ENCODE peak calls at places on chromosomes 6 and 20, in five cellular contexts. One of them, this sample, is unnamed.

GRCh38 chr20:39775110-39775509 is 813.0 kb downstream of the DHX35 start:
- DNase-seq in germinal center: no peak
- DNase-seq in NCI-H1105: no peak
- DNase-seq in SJSA1: no peak
- DNase-seq in HT1080: peak
- DNase-seq in this sample: no peak

GRCh38 chr20:53918949-53919361 is 151.4 kb downstream of the BCAS1 start:
- DNase-seq in germinal center: no peak
- DNase-seq in NCI-H1105: no peak
- DNase-seq in SJSA1: no peak
- DNase-seq in HT1080: no peak
- DNase-seq in this sample: no peak

GRCh38 chr6:32982702-32983492 is 14.5 kb downstream of the BRD2 start:
- DNase-seq in germinal center: no peak
- DNase-seq in NCI-H1105: no peak
- DNase-seq in SJSA1: no peak
- DNase-seq in HT1080: no peak
- DNase-seq in this sample: no peak

GRCh38 chr6:148529010-148529409 is 186.4 kb downstream of the SASH1 start:
- DNase-seq in germinal center: no peak
- DNase-seq in NCI-H1105: no peak
- DNase-seq in SJSA1: no peak
- DNase-seq in HT1080: no peak
- DNase-seq in this sample: peak

GRCh38 chr6:53770690-53771320 is 24.0 kb upstream of the LRRC1 start:
- DNase-seq in germinal center: no peak
- DNase-seq in NCI-H1105: peak
- DNase-seq in SJSA1: no peak
- DNase-seq in HT1080: no peak
- DNase-seq in this sample: no peak

GRCh38 chr6:31272856-31273626 is 1.1 kb upstream of the HLA-C start:
- DNase-seq in germinal center: no peak
- DNase-seq in NCI-H1105: no peak
- DNase-seq in SJSA1: no peak
- DNase-seq in HT1080: no peak
- DNase-seq in this sample: no peak

GRCh38 chr20:23021941-23022340 is 13.2 kb upstream of the SSTR4 start:
- DNase-seq in germinal center: no peak
- DNase-seq in NCI-H1105: no peak
- DNase-seq in SJSA1: no peak
- DNase-seq in HT1080: peak
- DNase-seq in this sample: no peak

GRCh38 chr6:118908441-118908840 is 14.5 kb downstream of the ASF1A start:
- DNase-seq in germinal center: no peak
- DNase-seq in NCI-H1105: no peak
- DNase-seq in SJSA1: no peak
- DNase-seq in HT1080: no peak
- DNase-seq in this sample: no peak

GRCh38 chr6:33215761-33216649 is 7.7 kb downstream of the RING1 start:
- DNase-seq in germinal center: no peak
- DNase-seq in NCI-H1105: no peak
- DNase-seq in SJSA1: no peak
- DNase-seq in HT1080: no peak
- DNase-seq in this sample: no peak

GRCh38 chr6:80742481-80742880 is 636.0 kb downstream of the BCKDHB start:
- DNase-seq in germinal center: no peak
- DNase-seq in NCI-H1105: no peak
- DNase-seq in SJSA1: no peak
- DNase-seq in HT1080: peak
- DNase-seq in this sample: no peak

GRCh38 chr6:170393033-170393432 is 86.5 kb downstream of the FAM120B start:
- DNase-seq in germinal center: no peak
- DNase-seq in NCI-H1105: no peak
- DNase-seq in SJSA1: no peak
- DNase-seq in HT1080: no peak
- DNase-seq in this sample: no peak

GRCh38 chr6:158460602-158461092 is 99.2 kb upstream of the TMEM181 start:
- DNase-seq in germinal center: no peak
- DNase-seq in NCI-H1105: no peak
- DNase-seq in SJSA1: peak
- DNase-seq in HT1080: peak
- DNase-seq in this sample: no peak

GRCh38 chr6:151205971-151206600 is 33.7 kb upstream of the AKAP12 start:
- DNase-seq in germinal center: no peak
- DNase-seq in NCI-H1105: no peak
- DNase-seq in SJSA1: no peak
- DNase-seq in HT1080: no peak
- DNase-seq in this sample: no peak

GRCh38 chr6:100269189-100269588 is 195.5 kb downstream of the SIM1 start:
- DNase-seq in germinal center: no peak
- DNase-seq in NCI-H1105: no peak
- DNase-seq in SJSA1: no peak
- DNase-seq in HT1080: peak
- DNase-seq in this sample: no peak

GRCh38 chr6:112877134-112878100 is 530.3 kb downstream of the RFPL4B start:
- DNase-seq in germinal center: no peak
- DNase-seq in NCI-H1105: no peak
- DNase-seq in SJSA1: no peak
- DNase-seq in HT1080: peak
- DNase-seq in this sample: no peak

GRCh38 chr20:3804254-3804751 is 8.2 kb downstream of the CDC25B start:
- DNase-seq in germinal center: no peak
- DNase-seq in NCI-H1105: no peak
- DNase-seq in SJSA1: no peak
- DNase-seq in HT1080: no peak
- DNase-seq in this sample: no peak

GRCh38 chr6:135938588-135939215 is 87.2 kb downstream of the PDE7B start:
- DNase-seq in germinal center: no peak
- DNase-seq in NCI-H1105: no peak
- DNase-seq in SJSA1: no peak
- DNase-seq in HT1080: no peak
- DNase-seq in this sample: no peak

GRCh38 chr6:40324206-40324605 is 263.0 kb downstream of the LRFN2 start:
- DNase-seq in germinal center: no peak
- DNase-seq in NCI-H1105: no peak
- DNase-seq in SJSA1: no peak
- DNase-seq in HT1080: no peak
- DNase-seq in this sample: no peak

GRCh38 chr20:41889871-41890224 is 271.7 kb upstream of the CHD6 start:
- DNase-seq in germinal center: no peak
- DNase-seq in NCI-H1105: no peak
- DNase-seq in SJSA1: no peak
- DNase-seq in HT1080: peak
- DNase-seq in this sample: no peak

This sample was measured in C1 segment of cervical spinal cord.